ENCODE peak calls at places on chromosomes 4 and X, in seven cellular contexts. One of them, this sample, is unnamed.

GRCh38 chr4:83639849-83640493 is 104.1 kb downstream of the GPAT3 start:
- DNase-seq in choroid plexus epithelial cell: peak; percentile 91
- DNase-seq in heart left ventricle: peak; percentile 54
- DNase-seq in Peyer's patch: peak; percentile 81
- DNase-seq in hypothalamus: no peak
- DNase-seq in bronchial epithelial cell: peak; percentile 77
- DNase-seq in upper lobe of right lung: no peak
- DNase-seq in this sample: no peak

GRCh38 chrX:320126-320783 is 1.7 kb upstream of the GTPBP6 start:
- DNase-seq in hypothalamus: no peak
- DNase-seq in heart left ventricle: peak; percentile 25
- DNase-seq in upper lobe of right lung: peak; percentile 65
- DNase-seq in bronchial epithelial cell: no peak
- DNase-seq in choroid plexus epithelial cell: peak; percentile 38
- DNase-seq in Peyer's patch: no peak
- DNase-seq in this sample: peak; percentile 77

GRCh38 chr4:48483777-48484493 is 792 bp downstream of the SLC10A4 start:
- DNase-seq in heart left ventricle: no peak
- DNase-seq in hypothalamus: no peak
- DNase-seq in choroid plexus epithelial cell: no peak
- DNase-seq in upper lobe of right lung: peak; percentile 70
- DNase-seq in bronchial epithelial cell: no peak
- DNase-seq in Peyer's patch: no peak
- DNase-seq in this sample: no peak

GRCh38 chr4:186486172-186486571 is 69.2 kb downstream of the MTNR1A start:
- DNase-seq in hypothalamus: no peak
- DNase-seq in Peyer's patch: no peak
- DNase-seq in choroid plexus epithelial cell: peak; percentile 12
- DNase-seq in bronchial epithelial cell: no peak
- DNase-seq in upper lobe of right lung: no peak
- DNase-seq in heart left ventricle: no peak
- DNase-seq in this sample: no peak

GRCh38 chr4:165060938-165061337 is 7.3 kb downstream of the TRIM75 start:
- DNase-seq in bronchial epithelial cell: peak; percentile 41
- DNase-seq in heart left ventricle: no peak
- DNase-seq in choroid plexus epithelial cell: peak; percentile 9
- DNase-seq in upper lobe of right lung: no peak
- DNase-seq in Peyer's patch: no peak
- DNase-seq in hypothalamus: no peak
- DNase-seq in this sample: no peak

GRCh38 chr4:82784615-82785247 is 13.9 kb downstream of the SCD5 start:
- DNase-seq in upper lobe of right lung: no peak
- DNase-seq in hypothalamus: no peak
- DNase-seq in Peyer's patch: no peak
- DNase-seq in choroid plexus epithelial cell: peak; percentile 60
- DNase-seq in heart left ventricle: no peak
- DNase-seq in bronchial epithelial cell: peak; percentile 30
- DNase-seq in this sample: no peak

GRCh38 chr4:159505275-159505975 is 402.5 kb downstream of the RAPGEF2 start:
- DNase-seq in hypothalamus: no peak
- DNase-seq in heart left ventricle: no peak
- DNase-seq in choroid plexus epithelial cell: peak; percentile 68
- DNase-seq in bronchial epithelial cell: no peak
- DNase-seq in Peyer's patch: no peak
- DNase-seq in upper lobe of right lung: no peak
- DNase-seq in this sample: no peak

GRCh38 chrX:24668111-24668510 is 21.0 kb upstream of the PCYT1B start:
- DNase-seq in upper lobe of right lung: no peak
- DNase-seq in Peyer's patch: no peak
- DNase-seq in bronchial epithelial cell: no peak
- DNase-seq in hypothalamus: no peak
- DNase-seq in choroid plexus epithelial cell: peak; percentile 18
- DNase-seq in heart left ventricle: peak; percentile 8
- DNase-seq in this sample: no peak

GRCh38 chrX:123736333-123736921 is 3.6 kb upstream of the THOC2 start:
- DNase-seq in choroid plexus epithelial cell: peak; percentile 48
- DNase-seq in heart left ventricle: no peak
- DNase-seq in upper lobe of right lung: no peak
- DNase-seq in Peyer's patch: no peak
- DNase-seq in bronchial epithelial cell: peak; percentile 4
- DNase-seq in hypothalamus: no peak
- DNase-seq in this sample: no peak

GRCh38 chr4:108116423-108117168 is 52.1 kb downstream of the LEF1 start:
- DNase-seq in choroid plexus epithelial cell: no peak
- DNase-seq in bronchial epithelial cell: no peak
- DNase-seq in hypothalamus: no peak
- DNase-seq in upper lobe of right lung: no peak
- DNase-seq in Peyer's patch: no peak
- DNase-seq in heart left ventricle: no peak
- DNase-seq in this sample: no peak

GRCh38 chrX:149819371-149819770 is 37.6 kb downstream of the MAGEA9 start:
- DNase-seq in choroid plexus epithelial cell: no peak
- DNase-seq in bronchial epithelial cell: peak; percentile 31
- DNase-seq in hypothalamus: no peak
- DNase-seq in upper lobe of right lung: no peak
- DNase-seq in heart left ventricle: no peak
- DNase-seq in Peyer's patch: no peak
- DNase-seq in this sample: no peak

GRCh38 chr4:57139783-57140182 is 29.6 kb upstream of the IGFBP7 start:
- DNase-seq in Peyer's patch: no peak
- DNase-seq in choroid plexus epithelial cell: no peak
- DNase-seq in upper lobe of right lung: no peak
- DNase-seq in heart left ventricle: no peak
- DNase-seq in bronchial epithelial cell: no peak
- DNase-seq in hypothalamus: no peak
- DNase-seq in this sample: no peak

GRCh38 chr4:26181616-26182015 is 139.2 kb upstream of the RBPJ start:
- DNase-seq in heart left ventricle: no peak
- DNase-seq in hypothalamus: no peak
- DNase-seq in Peyer's patch: no peak
- DNase-seq in choroid plexus epithelial cell: peak; percentile 43
- DNase-seq in bronchial epithelial cell: peak; percentile 59
- DNase-seq in upper lobe of right lung: no peak
- DNase-seq in this sample: no peak

GRCh38 chrX:107440692-107441091 is 8.8 kb upstream of the FRMPD3 start:
- DNase-seq in Peyer's patch: no peak
- DNase-seq in choroid plexus epithelial cell: no peak
- DNase-seq in bronchial epithelial cell: no peak
- DNase-seq in heart left ventricle: no peak
- DNase-seq in hypothalamus: no peak
- DNase-seq in upper lobe of right lung: no peak
- DNase-seq in this sample: no peak

GRCh38 chrX:20285513-20285912 is 18.8 kb upstream of the RPS6KA3 start:
- DNase-seq in upper lobe of right lung: no peak
- DNase-seq in heart left ventricle: no peak
- DNase-seq in bronchial epithelial cell: peak; percentile 86
- DNase-seq in Peyer's patch: no peak
- DNase-seq in hypothalamus: no peak
- DNase-seq in choroid plexus epithelial cell: no peak
- DNase-seq in this sample: no peak

GRCh38 chr4:185936650-185937376 is 124.8 kb upstream of the SORBS2 start:
- DNase-seq in heart left ventricle: no peak
- DNase-seq in Peyer's patch: no peak
- DNase-seq in bronchial epithelial cell: no peak
- DNase-seq in choroid plexus epithelial cell: peak; percentile 80
- DNase-seq in upper lobe of right lung: no peak
- DNase-seq in hypothalamus: no peak
- DNase-seq in this sample: no peak

GRCh38 chrX:39427492-39428289 is 626.4 kb downstream of the MID1IP1 start:
- DNase-seq in Peyer's patch: no peak
- DNase-seq in bronchial epithelial cell: peak; percentile 64
- DNase-seq in upper lobe of right lung: no peak
- DNase-seq in hypothalamus: no peak
- DNase-seq in heart left ventricle: no peak
- DNase-seq in choroid plexus epithelial cell: peak; percentile 38
- DNase-seq in this sample: no peak

GRCh38 chr4:139142097-139142496 is 34.9 kb downstream of the ELF2 start:
- DNase-seq in choroid plexus epithelial cell: no peak
- DNase-seq in Peyer's patch: no peak
- DNase-seq in bronchial epithelial cell: no peak
- DNase-seq in hypothalamus: no peak
- DNase-seq in upper lobe of right lung: no peak
- DNase-seq in heart left ventricle: no peak
- DNase-seq in this sample: no peak

GRCh38 chrX:56763556-56764152 is 34.6 kb downstream of the NBDY start:
- DNase-seq in heart left ventricle: no peak
- DNase-seq in hypothalamus: no peak
- DNase-seq in bronchial epithelial cell: no peak
- DNase-seq in upper lobe of right lung: no peak
- DNase-seq in choroid plexus epithelial cell: no peak
- DNase-seq in Peyer's patch: peak; percentile 92
- DNase-seq in this sample: peak; percentile 87

GRCh38 chrX:111133389-111133788 is 37.4 kb downstream of the PAK3 start:
- DNase-seq in Peyer's patch: no peak
- DNase-seq in heart left ventricle: no peak
- DNase-seq in bronchial epithelial cell: peak; percentile 59
- DNase-seq in upper lobe of right lung: no peak
- DNase-seq in hypothalamus: no peak
- DNase-seq in choroid plexus epithelial cell: no peak
- DNase-seq in this sample: no peak

GRCh38 chr4:26404597-26405323 is 83.9 kb downstream of the RBPJ start:
- DNase-seq in Peyer's patch: no peak
- DNase-seq in heart left ventricle: no peak
- DNase-seq in upper lobe of right lung: no peak
- DNase-seq in choroid plexus epithelial cell: no peak
- DNase-seq in hypothalamus: no peak
- DNase-seq in bronchial epithelial cell: no peak
- DNase-seq in this sample: no peak

GRCh38 chr4:2064276-2064991 is 5.3 kb downstream of the NAT8L start:
- DNase-seq in choroid plexus epithelial cell: no peak
- DNase-seq in hypothalamus: no peak
- DNase-seq in Peyer's patch: peak; percentile 65
- DNase-seq in heart left ventricle: no peak
- DNase-seq in bronchial epithelial cell: no peak
- DNase-seq in upper lobe of right lung: no peak
- DNase-seq in this sample: peak; percentile 48

GRCh38 chrX:45385767-45386166 is 185.1 kb upstream of the DIPK2B start:
- DNase-seq in hypothalamus: no peak
- DNase-seq in bronchial epithelial cell: no peak
- DNase-seq in choroid plexus epithelial cell: peak; percentile 2
- DNase-seq in upper lobe of right lung: no peak
- DNase-seq in heart left ventricle: no peak
- DNase-seq in Peyer's patch: no peak
- DNase-seq in this sample: no peak

GRCh38 chr4:67687639-67688038 is 13.3 kb downstream of the UBA6 start:
- DNase-seq in upper lobe of right lung: no peak
- DNase-seq in choroid plexus epithelial cell: peak; percentile 68
- DNase-seq in hypothalamus: no peak
- DNase-seq in Peyer's patch: no peak
- DNase-seq in heart left ventricle: no peak
- DNase-seq in bronchial epithelial cell: no peak
- DNase-seq in this sample: no peak

GRCh38 chr4:185708348-185708747 is 103.6 kb downstream of the SORBS2 start:
- DNase-seq in hypothalamus: no peak
- DNase-seq in upper lobe of right lung: no peak
- DNase-seq in heart left ventricle: no peak
- DNase-seq in bronchial epithelial cell: peak; percentile 80
- DNase-seq in choroid plexus epithelial cell: peak; percentile 65
- DNase-seq in Peyer's patch: no peak
- DNase-seq in this sample: no peak

GRCh38 chr4:63663870-63664269 is 745.4 kb downstream of the TECRL start:
- DNase-seq in heart left ventricle: no peak
- DNase-seq in choroid plexus epithelial cell: no peak
- DNase-seq in upper lobe of right lung: no peak
- DNase-seq in bronchial epithelial cell: no peak
- DNase-seq in Peyer's patch: no peak
- DNase-seq in hypothalamus: no peak
- DNase-seq in this sample: no peak

GRCh38 chr4:2511645-2512131 is 24.8 kb upstream of the FAM193A start:
- DNase-seq in choroid plexus epithelial cell: no peak
- DNase-seq in bronchial epithelial cell: no peak
- DNase-seq in heart left ventricle: no peak
- DNase-seq in hypothalamus: no peak
- DNase-seq in upper lobe of right lung: no peak
- DNase-seq in Peyer's patch: peak; percentile 59
- DNase-seq in this sample: no peak

GRCh38 chrX:99722094-99722493 is 688.0 kb downstream of the PCDH19 start:
- DNase-seq in upper lobe of right lung: no peak
- DNase-seq in Peyer's patch: no peak
- DNase-seq in choroid plexus epithelial cell: no peak
- DNase-seq in bronchial epithelial cell: no peak
- DNase-seq in hypothalamus: no peak
- DNase-seq in heart left ventricle: no peak
- DNase-seq in this sample: no peak

GRCh38 chr4:101141855-101142254 is 205.5 kb downstream of the PPP3CA start:
- DNase-seq in choroid plexus epithelial cell: no peak
- DNase-seq in Peyer's patch: no peak
- DNase-seq in upper lobe of right lung: no peak
- DNase-seq in heart left ventricle: no peak
- DNase-seq in hypothalamus: no peak
- DNase-seq in bronchial epithelial cell: no peak
- DNase-seq in this sample: no peak

GRCh38 chr4:4614925-4615678 is 73.3 kb upstream of the STX18 start:
- DNase-seq in heart left ventricle: no peak
- DNase-seq in upper lobe of right lung: no peak
- DNase-seq in Peyer's patch: no peak
- DNase-seq in choroid plexus epithelial cell: peak; percentile 67
- DNase-seq in hypothalamus: no peak
- DNase-seq in bronchial epithelial cell: no peak
- DNase-seq in this sample: no peak

GRCh38 chr4:137523329-137523728 is 9.0 kb downstream of the PCDH18 start:
- DNase-seq in Peyer's patch: no peak
- DNase-seq in choroid plexus epithelial cell: no peak
- DNase-seq in upper lobe of right lung: no peak
- DNase-seq in hypothalamus: no peak
- DNase-seq in heart left ventricle: no peak
- DNase-seq in bronchial epithelial cell: no peak
- DNase-seq in this sample: no peak

GRCh38 chrX:19707472-19707871 is 179.9 kb downstream of the SH3KBP1 start:
- DNase-seq in choroid plexus epithelial cell: no peak
- DNase-seq in hypothalamus: no peak
- DNase-seq in upper lobe of right lung: no peak
- DNase-seq in heart left ventricle: no peak
- DNase-seq in bronchial epithelial cell: no peak
- DNase-seq in Peyer's patch: no peak
- DNase-seq in this sample: no peak

GRCh38 chr4:181820518-181820917 is 422.7 kb upstream of the TENM3 start:
- DNase-seq in upper lobe of right lung: no peak
- DNase-seq in Peyer's patch: no peak
- DNase-seq in bronchial epithelial cell: no peak
- DNase-seq in choroid plexus epithelial cell: peak; percentile 37
- DNase-seq in hypothalamus: no peak
- DNase-seq in heart left ventricle: no peak
- DNase-seq in this sample: no peak

GRCh38 chr4:127656047-127656680 is 23.4 kb downstream of the INTU start:
- DNase-seq in heart left ventricle: no peak
- DNase-seq in bronchial epithelial cell: peak; percentile 47
- DNase-seq in choroid plexus epithelial cell: no peak
- DNase-seq in hypothalamus: no peak
- DNase-seq in Peyer's patch: no peak
- DNase-seq in upper lobe of right lung: no peak
- DNase-seq in this sample: no peak